ENCODE peak calls at places on chromosomes 4 and X, in seven cellular contexts. One of them, this sample, is unnamed.

GRCh38 chrX:130086414-130087207 is 23.7 kb downstream of the ELF4 start:
- DNase-seq in A549: no peak
- DNase-seq in IMR-90: no peak
- DNase-seq in HepG2: no peak
- DNase-seq in SK-N-SH: no peak
- DNase-seq in K562: no peak
- DNase-seq in GM12878: no peak
- DNase-seq in this sample: no peak

GRCh38 chrX:71671043-71671829 is 3.9 kb downstream of the LOC101059915 start:
- DNase-seq in A549: no peak
- DNase-seq in IMR-90: no peak
- DNase-seq in HepG2: no peak
- DNase-seq in SK-N-SH: no peak
- DNase-seq in K562: no peak
- DNase-seq in GM12878: no peak
- DNase-seq in this sample: no peak

GRCh38 chr4:38114435-38114834 is 154.2 kb downstream of the PTTG2 start:
- DNase-seq in A549: no peak
- DNase-seq in IMR-90: no peak
- DNase-seq in HepG2: no peak
- DNase-seq in SK-N-SH: no peak
- DNase-seq in K562: no peak
- DNase-seq in GM12878: no peak
- DNase-seq in this sample: peak

GRCh38 chrX:34578237-34578636 is 78.8 kb downstream of the TMEM47 start:
- DNase-seq in A549: peak
- DNase-seq in IMR-90: peak
- DNase-seq in HepG2: no peak
- DNase-seq in SK-N-SH: peak
- DNase-seq in K562: no peak
- DNase-seq in GM12878: no peak
- DNase-seq in this sample: no peak

GRCh38 chr4:14977836-14978235 is 24.4 kb upstream of the CPEB2 start:
- DNase-seq in A549: no peak
- DNase-seq in IMR-90: no peak
- DNase-seq in HepG2: no peak
- DNase-seq in SK-N-SH: no peak
- DNase-seq in K562: no peak
- DNase-seq in GM12878: no peak
- DNase-seq in this sample: no peak

GRCh38 chrX:40144576-40144975 is 46.8 kb upstream of the BCOR start:
- DNase-seq in A549: no peak
- DNase-seq in IMR-90: no peak
- DNase-seq in HepG2: no peak
- DNase-seq in SK-N-SH: no peak
- DNase-seq in K562: no peak
- DNase-seq in GM12878: no peak
- DNase-seq in this sample: no peak

GRCh38 chrX:109643687-109644086 is 18.7 kb upstream of the KCNE5 start:
- DNase-seq in A549: no peak
- DNase-seq in IMR-90: no peak
- DNase-seq in HepG2: no peak
- DNase-seq in SK-N-SH: no peak
- DNase-seq in K562: no peak
- DNase-seq in GM12878: no peak
- DNase-seq in this sample: no peak

GRCh38 chrX:119755981-119756533 is 2.3 kb upstream of the SOWAHD start:
- DNase-seq in A549: no peak
- DNase-seq in IMR-90: peak
- DNase-seq in HepG2: peak
- DNase-seq in SK-N-SH: no peak
- DNase-seq in K562: no peak
- DNase-seq in GM12878: peak
- DNase-seq in this sample: no peak

GRCh38 chr4:86855572-86855971 is 6.4 kb upstream of the SLC10A6 start:
- DNase-seq in A549: peak
- DNase-seq in IMR-90: peak
- DNase-seq in HepG2: no peak
- DNase-seq in SK-N-SH: no peak
- DNase-seq in K562: no peak
- DNase-seq in GM12878: no peak
- DNase-seq in this sample: no peak

GRCh38 chr4:127124919-127125318 is 507.8 kb upstream of the INTU start:
- DNase-seq in A549: no peak
- DNase-seq in IMR-90: peak
- DNase-seq in HepG2: peak
- DNase-seq in SK-N-SH: no peak
- DNase-seq in K562: no peak
- DNase-seq in GM12878: no peak
- DNase-seq in this sample: no peak

GRCh38 chr4:87353592-87353991 is 30.9 kb upstream of the HSD17B13 start:
- DNase-seq in A549: peak
- DNase-seq in IMR-90: peak
- DNase-seq in HepG2: peak
- DNase-seq in SK-N-SH: peak
- DNase-seq in K562: no peak
- DNase-seq in GM12878: peak
- DNase-seq in this sample: peak

GRCh38 chr4:32440391-32440790 is 1720.2 kb downstream of the PCDH7 start:
- DNase-seq in A549: no peak
- DNase-seq in IMR-90: no peak
- DNase-seq in HepG2: no peak
- DNase-seq in SK-N-SH: no peak
- DNase-seq in K562: no peak
- DNase-seq in GM12878: no peak
- DNase-seq in this sample: no peak

GRCh38 chrX:151510203-151510602 is 53.3 kb upstream of the PASD1 start:
- DNase-seq in A549: no peak
- DNase-seq in IMR-90: no peak
- DNase-seq in HepG2: no peak
- DNase-seq in SK-N-SH: no peak
- DNase-seq in K562: no peak
- DNase-seq in GM12878: no peak
- DNase-seq in this sample: no peak

GRCh38 chrX:7925867-7926472 is 1.2 kb downstream of the PNPLA4 start:
- DNase-seq in A549: peak
- DNase-seq in IMR-90: peak
- DNase-seq in HepG2: peak
- DNase-seq in SK-N-SH: peak
- DNase-seq in K562: peak
- DNase-seq in GM12878: peak
- DNase-seq in this sample: peak

GRCh38 chr4:47213971-47214370 is 182.6 kb downstream of the GABRB1 start:
- DNase-seq in A549: no peak
- DNase-seq in IMR-90: peak
- DNase-seq in HepG2: peak
- DNase-seq in SK-N-SH: no peak
- DNase-seq in K562: no peak
- DNase-seq in GM12878: no peak
- DNase-seq in this sample: no peak

GRCh38 chr4:147285751-147286150 is 195.1 kb upstream of the EDNRA start:
- DNase-seq in A549: no peak
- DNase-seq in IMR-90: peak
- DNase-seq in HepG2: no peak
- DNase-seq in SK-N-SH: no peak
- DNase-seq in K562: no peak
- DNase-seq in GM12878: no peak
- DNase-seq in this sample: no peak

GRCh38 chrX:16114640-16115039 is 8.7 kb upstream of the GRPR start:
- DNase-seq in A549: no peak
- DNase-seq in IMR-90: peak
- DNase-seq in HepG2: no peak
- DNase-seq in SK-N-SH: no peak
- DNase-seq in K562: no peak
- DNase-seq in GM12878: no peak
- DNase-seq in this sample: no peak

GRCh38 chr4:123578276-123579014 is 181.8 kb downstream of the SPRY1 start:
- DNase-seq in A549: no peak
- DNase-seq in IMR-90: no peak
- DNase-seq in HepG2: no peak
- DNase-seq in SK-N-SH: no peak
- DNase-seq in K562: no peak
- DNase-seq in GM12878: no peak
- DNase-seq in this sample: no peak

GRCh38 chr4:57303012-57303751 is 193.0 kb upstream of the IGFBP7 start:
- DNase-seq in A549: peak
- DNase-seq in IMR-90: no peak
- DNase-seq in HepG2: no peak
- DNase-seq in SK-N-SH: no peak
- DNase-seq in K562: no peak
- DNase-seq in GM12878: no peak
- DNase-seq in this sample: no peak

GRCh38 chr4:138312536-138312911 is 70.4 kb upstream of the SLC7A11 start:
- DNase-seq in A549: no peak
- DNase-seq in IMR-90: no peak
- DNase-seq in HepG2: no peak
- DNase-seq in SK-N-SH: no peak
- DNase-seq in K562: no peak
- DNase-seq in GM12878: no peak
- DNase-seq in this sample: no peak

GRCh38 chr4:163548481-163549243 is 54.2 kb downstream of the TMA16 start:
- DNase-seq in A549: peak
- DNase-seq in IMR-90: peak
- DNase-seq in HepG2: peak
- DNase-seq in SK-N-SH: peak
- DNase-seq in K562: peak
- DNase-seq in GM12878: no peak
- DNase-seq in this sample: no peak

GRCh38 chrX:15816886-15817285 is 26.6 kb downstream of the ZRSR2 start:
- DNase-seq in A549: no peak
- DNase-seq in IMR-90: no peak
- DNase-seq in HepG2: no peak
- DNase-seq in SK-N-SH: peak
- DNase-seq in K562: no peak
- DNase-seq in GM12878: peak
- DNase-seq in this sample: no peak

GRCh38 chr4:153269223-153269990 is 65.2 kb downstream of the TRIM2 start:
- DNase-seq in A549: no peak
- DNase-seq in IMR-90: no peak
- DNase-seq in HepG2: no peak
- DNase-seq in SK-N-SH: no peak
- DNase-seq in K562: no peak
- DNase-seq in GM12878: no peak
- DNase-seq in this sample: no peak

GRCh38 chrX:141405486-141405877 is 163.2 kb upstream of the SPANXC start:
- DNase-seq in A549: peak
- DNase-seq in IMR-90: no peak
- DNase-seq in HepG2: no peak
- DNase-seq in SK-N-SH: no peak
- DNase-seq in K562: no peak
- DNase-seq in GM12878: no peak
- DNase-seq in this sample: no peak

GRCh38 chrX:13898084-13898483 is 81.2 kb upstream of the GPM6B start:
- DNase-seq in A549: peak
- DNase-seq in IMR-90: peak
- DNase-seq in HepG2: no peak
- DNase-seq in SK-N-SH: peak
- DNase-seq in K562: peak
- DNase-seq in GM12878: peak
- DNase-seq in this sample: no peak

GRCh38 chr4:10458190-10458589 is 964 bp upstream of the ZNF518B start:
- DNase-seq in A549: no peak
- DNase-seq in IMR-90: no peak
- DNase-seq in HepG2: no peak
- DNase-seq in SK-N-SH: no peak
- DNase-seq in K562: peak
- DNase-seq in GM12878: no peak
- DNase-seq in this sample: no peak
- TF ChIP-seq RFX5 in A549: no peak
- TF ChIP-seq RFX5 in IMR-90: no peak
- TF ChIP-seq RFX5 in HepG2: no peak
- TF ChIP-seq RFX5 in SK-N-SH: no peak
- TF ChIP-seq RFX5 in K562: no peak
- TF ChIP-seq RFX5 in GM12878: no peak
- TF ChIP-seq RFX5 in this sample: no peak

GRCh38 chr4:7735961-7736360 is 203.7 kb downstream of the AFAP1 start:
- DNase-seq in A549: no peak
- DNase-seq in IMR-90: no peak
- DNase-seq in HepG2: no peak
- DNase-seq in SK-N-SH: no peak
- DNase-seq in K562: no peak
- DNase-seq in GM12878: no peak
- DNase-seq in this sample: no peak

GRCh38 chr4:7737268-7737645 is 202.4 kb downstream of the AFAP1 start:
- DNase-seq in A549: no peak
- DNase-seq in IMR-90: no peak
- DNase-seq in HepG2: no peak
- DNase-seq in SK-N-SH: no peak
- DNase-seq in K562: no peak
- DNase-seq in GM12878: no peak
- DNase-seq in this sample: no peak

GRCh38 chr4:7735395-7735794 is 204.3 kb downstream of the AFAP1 start:
- DNase-seq in A549: no peak
- DNase-seq in IMR-90: no peak
- DNase-seq in HepG2: no peak
- DNase-seq in SK-N-SH: no peak
- DNase-seq in K562: no peak
- DNase-seq in GM12878: no peak
- DNase-seq in this sample: no peak

GRCh38 chr4:7737752-7738457 is 201.8 kb downstream of the AFAP1 start:
- DNase-seq in A549: no peak
- DNase-seq in IMR-90: no peak
- DNase-seq in HepG2: no peak
- DNase-seq in SK-N-SH: no peak
- DNase-seq in K562: no peak
- DNase-seq in GM12878: no peak
- DNase-seq in this sample: no peak

GRCh38 chr4:7736436-7737267 is 203.0 kb downstream of the AFAP1 start:
- DNase-seq in A549: no peak
- DNase-seq in IMR-90: peak
- DNase-seq in HepG2: no peak
- DNase-seq in SK-N-SH: no peak
- DNase-seq in K562: no peak
- DNase-seq in GM12878: no peak
- DNase-seq in this sample: no peak
- TF ChIP-seq RFX5 in A549: no peak
- TF ChIP-seq RFX5 in IMR-90: no peak
- TF ChIP-seq RFX5 in HepG2: no peak
- TF ChIP-seq RFX5 in SK-N-SH: no peak
- TF ChIP-seq RFX5 in K562: no peak
- TF ChIP-seq RFX5 in GM12878: no peak
- TF ChIP-seq RFX5 in this sample: no peak

DNA sequence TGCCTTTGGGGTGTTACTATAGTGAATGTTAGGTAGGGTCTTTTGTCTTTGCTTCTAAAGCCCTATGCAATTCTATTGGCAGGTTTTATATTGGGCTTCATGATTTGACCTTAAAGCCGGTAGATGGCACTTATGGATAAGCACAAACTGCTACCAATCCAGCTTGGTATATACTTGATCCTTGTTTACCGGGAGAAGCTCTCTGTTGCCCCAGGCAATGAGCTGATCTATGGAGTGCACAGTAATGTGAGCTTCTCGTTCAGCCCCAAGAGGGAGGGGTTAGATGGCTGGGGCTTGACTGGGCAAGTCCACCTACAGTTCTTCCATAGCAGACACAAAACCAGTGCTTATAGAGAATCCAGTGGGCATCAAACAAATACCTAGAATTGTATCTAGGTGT is 287.2 kb upstream of the CT83 start:
- DNase-seq in A549: peak
- DNase-seq in IMR-90: no peak
- DNase-seq in HepG2: no peak
- DNase-seq in SK-N-SH: no peak
- DNase-seq in K562: no peak
- DNase-seq in GM12878: no peak
- DNase-seq in this sample: no peak
- TF ChIP-seq RFX5 in A549: no peak
- TF ChIP-seq RFX5 in IMR-90: no peak
- TF ChIP-seq RFX5 in HepG2: no peak
- TF ChIP-seq RFX5 in SK-N-SH: no peak
- TF ChIP-seq RFX5 in K562: no peak
- TF ChIP-seq RFX5 in GM12878: no peak
- TF ChIP-seq RFX5 in this sample: no peak

GRCh38 chrX:2640436-2641150 is 50.5 kb upstream of the CD99 start:
- DNase-seq in A549: no peak
- DNase-seq in IMR-90: no peak
- DNase-seq in HepG2: no peak
- DNase-seq in SK-N-SH: no peak
- DNase-seq in K562: no peak
- DNase-seq in GM12878: no peak
- DNase-seq in this sample: no peak
- TF ChIP-seq RFX5 in A549: no peak
- TF ChIP-seq RFX5 in IMR-90: no peak
- TF ChIP-seq RFX5 in HepG2: no peak
- TF ChIP-seq RFX5 in SK-N-SH: no peak
- TF ChIP-seq RFX5 in K562: no peak
- TF ChIP-seq RFX5 in GM12878: no peak
- TF ChIP-seq RFX5 in this sample: no peak

This sample was measured in H1.